ENCODE peak calls at places on chromosome 2, in nine cellular contexts. One of them, this sample, is unnamed. For H3K4me1, the result is how much of the 10 kb centered on the place peaks cover.

GRCh38 chr2:97701851-97702465 is 11.4 kb upstream of the ZAP70 start:
- DNase-seq in right cardiac atrium: no peak
- DNase-seq in fibroblast of lung: no peak
- DNase-seq in IMR-90: no peak
- DNase-seq in MM.1S: no peak
- DNase-seq in colonic mucosa: no peak
- DNase-seq in Panc1: no peak
- DNase-seq in GM23248: no peak
- DNase-seq in psoas muscle: no peak
- DNase-seq in this sample: no peak

GRCh38 chr2:43034921-43035320 is 191.5 kb downstream of the ZFP36L2 start:
- DNase-seq in right cardiac atrium: no peak
- DNase-seq in fibroblast of lung: no peak
- DNase-seq in IMR-90: no peak
- DNase-seq in MM.1S: no peak
- DNase-seq in colonic mucosa: no peak
- DNase-seq in Panc1: no peak
- DNase-seq in GM23248: no peak
- DNase-seq in psoas muscle: no peak
- DNase-seq in this sample: no peak

GRCh38 chr2:64651590-64651989 is 2.1 kb downstream of the SERTAD2 start:
- DNase-seq in right cardiac atrium: no peak
- DNase-seq in fibroblast of lung: no peak
- DNase-seq in IMR-90: no peak
- DNase-seq in MM.1S: no peak
- DNase-seq in colonic mucosa: no peak
- DNase-seq in Panc1: no peak
- DNase-seq in GM23248: no peak
- DNase-seq in psoas muscle: no peak
- DNase-seq in this sample: no peak

GRCh38 chr2:240134956-240135520 is 1.1 kb downstream of the COPS9 start:
- DNase-seq in right cardiac atrium: no peak
- DNase-seq in fibroblast of lung: no peak
- DNase-seq in IMR-90: no peak
- DNase-seq in MM.1S: no peak
- DNase-seq in colonic mucosa: no peak
- DNase-seq in Panc1: no peak
- DNase-seq in GM23248: no peak
- DNase-seq in psoas muscle: no peak
- DNase-seq in this sample: no peak

GRCh38 chr2:235160281-235160805 is 208.5 kb downstream of the SH3BP4 start:
- DNase-seq in right cardiac atrium: no peak
- DNase-seq in fibroblast of lung: no peak
- DNase-seq in IMR-90: no peak
- DNase-seq in MM.1S: no peak
- DNase-seq in colonic mucosa: no peak
- DNase-seq in Panc1: no peak
- DNase-seq in GM23248: peak
- DNase-seq in psoas muscle: no peak
- DNase-seq in this sample: no peak

GRCh38 chr2:142825861-142826260 is 51.6 kb upstream of the KYNU start:
- DNase-seq in right cardiac atrium: no peak
- DNase-seq in fibroblast of lung: peak
- DNase-seq in IMR-90: no peak
- DNase-seq in MM.1S: no peak
- DNase-seq in colonic mucosa: no peak
- DNase-seq in Panc1: no peak
- DNase-seq in GM23248: peak
- DNase-seq in psoas muscle: no peak
- DNase-seq in this sample: peak

GRCh38 chr2:174573621-174574081 is 24.0 kb downstream of the WIPF1 start:
- DNase-seq in right cardiac atrium: peak
- DNase-seq in fibroblast of lung: no peak
- DNase-seq in IMR-90: no peak
- DNase-seq in MM.1S: no peak
- DNase-seq in colonic mucosa: no peak
- DNase-seq in Panc1: no peak
- DNase-seq in GM23248: no peak
- DNase-seq in psoas muscle: no peak
- DNase-seq in this sample: peak

GRCh38 chr2:45888641-45889040 is 237.2 kb downstream of the PRKCE start:
- DNase-seq in right cardiac atrium: no peak
- DNase-seq in fibroblast of lung: no peak
- DNase-seq in IMR-90: no peak
- DNase-seq in MM.1S: no peak
- DNase-seq in colonic mucosa: no peak
- DNase-seq in Panc1: no peak
- DNase-seq in GM23248: no peak
- DNase-seq in psoas muscle: no peak
- DNase-seq in this sample: no peak

GRCh38 chr2:201074996-201075395 is 3.2 kb downstream of the NDUFB3 start:
- DNase-seq in right cardiac atrium: no peak
- DNase-seq in fibroblast of lung: no peak
- DNase-seq in IMR-90: no peak
- DNase-seq in MM.1S: no peak
- DNase-seq in colonic mucosa: peak
- DNase-seq in Panc1: no peak
- DNase-seq in GM23248: no peak
- DNase-seq in psoas muscle: no peak
- DNase-seq in this sample: no peak

GRCh38 chr2:195533771-195534642 is 123.0 kb upstream of the SLC39A10 start:
- DNase-seq in right cardiac atrium: peak
- DNase-seq in fibroblast of lung: peak
- DNase-seq in IMR-90: peak
- DNase-seq in MM.1S: no peak
- DNase-seq in colonic mucosa: no peak
- DNase-seq in Panc1: no peak
- DNase-seq in GM23248: peak
- DNase-seq in psoas muscle: peak
- DNase-seq in this sample: peak

GRCh38 chr2:109379507-109379906 is 234.3 kb downstream of the SEPTIN10 start:
- DNase-seq in right cardiac atrium: no peak
- DNase-seq in fibroblast of lung: no peak
- DNase-seq in IMR-90: no peak
- DNase-seq in MM.1S: no peak
- DNase-seq in colonic mucosa: peak
- DNase-seq in Panc1: no peak
- DNase-seq in GM23248: no peak
- DNase-seq in psoas muscle: no peak
- DNase-seq in this sample: no peak

GRCh38 chr2:80086831-80087230 is 217.7 kb downstream of the LRRTM1 start:
- DNase-seq in right cardiac atrium: no peak
- DNase-seq in fibroblast of lung: peak
- DNase-seq in IMR-90: peak
- DNase-seq in MM.1S: no peak
- DNase-seq in colonic mucosa: no peak
- DNase-seq in Panc1: no peak
- DNase-seq in GM23248: peak
- DNase-seq in psoas muscle: no peak
- DNase-seq in this sample: peak

GRCh38 chr2:159035790-159036411 is 67.5 kb downstream of the TANC1 start:
- DNase-seq in right cardiac atrium: no peak
- DNase-seq in fibroblast of lung: peak
- DNase-seq in IMR-90: peak
- DNase-seq in MM.1S: peak
- DNase-seq in colonic mucosa: peak
- DNase-seq in Panc1: no peak
- DNase-seq in GM23248: peak
- DNase-seq in psoas muscle: no peak
- DNase-seq in this sample: peak

GRCh38 chr2:9336209-9336533 is 87.2 kb downstream of the ITGB1BP1 start:
- DNase-seq in right cardiac atrium: no peak
- DNase-seq in fibroblast of lung: peak
- DNase-seq in IMR-90: peak
- DNase-seq in MM.1S: no peak
- DNase-seq in colonic mucosa: no peak
- DNase-seq in Panc1: no peak
- DNase-seq in GM23248: no peak
- DNase-seq in psoas muscle: no peak
- DNase-seq in this sample: no peak

GRCh38 chr2:9334722-9335121 is 88.6 kb downstream of the ITGB1BP1 start:
- DNase-seq in right cardiac atrium: no peak
- DNase-seq in fibroblast of lung: no peak
- DNase-seq in IMR-90: no peak
- DNase-seq in MM.1S: no peak
- DNase-seq in colonic mucosa: no peak
- DNase-seq in Panc1: no peak
- DNase-seq in GM23248: no peak
- DNase-seq in psoas muscle: no peak
- DNase-seq in this sample: no peak

GRCh38 chr2:9335322-9335754 is 88.0 kb downstream of the ITGB1BP1 start:
- DNase-seq in right cardiac atrium: no peak
- DNase-seq in fibroblast of lung: no peak
- DNase-seq in IMR-90: no peak
- DNase-seq in MM.1S: no peak
- DNase-seq in colonic mucosa: peak
- DNase-seq in Panc1: no peak
- DNase-seq in GM23248: no peak
- DNase-seq in psoas muscle: no peak
- DNase-seq in this sample: no peak

GRCh38 chr2:9336534-9337354 is 86.6 kb downstream of the ITGB1BP1 start:
- DNase-seq in right cardiac atrium: peak
- DNase-seq in fibroblast of lung: peak
- DNase-seq in IMR-90: peak
- DNase-seq in MM.1S: no peak
- DNase-seq in colonic mucosa: peak
- DNase-seq in Panc1: no peak
- DNase-seq in GM23248: peak
- DNase-seq in psoas muscle: no peak
- DNase-seq in this sample: peak

GRCh38 chr2:9337901-9338300 is 85.4 kb downstream of the ITGB1BP1 start:
- DNase-seq in right cardiac atrium: no peak
- DNase-seq in fibroblast of lung: no peak
- DNase-seq in IMR-90: no peak
- DNase-seq in MM.1S: no peak
- DNase-seq in colonic mucosa: no peak
- DNase-seq in Panc1: no peak
- DNase-seq in GM23248: no peak
- DNase-seq in psoas muscle: no peak
- DNase-seq in this sample: no peak
- H3K4me1 ChIP-seq in right cardiac atrium: under half
- H3K4me1 ChIP-seq in fibroblast of lung: under half
- H3K4me1 ChIP-seq in IMR-90: under half
- H3K4me1 ChIP-seq in MM.1S: under half
- H3K4me1 ChIP-seq in colonic mucosa: under half
- H3K4me1 ChIP-seq in Panc1: under half
- H3K4me1 ChIP-seq in GM23248: under half
- H3K4me1 ChIP-seq in psoas muscle: under half
- H3K4me1 ChIP-seq in this sample: under half

GRCh38 chr2:207253946-207254345 is 88.2 kb upstream of the KLF7 start:
- DNase-seq in right cardiac atrium: no peak
- DNase-seq in fibroblast of lung: peak
- DNase-seq in IMR-90: peak
- DNase-seq in MM.1S: no peak
- DNase-seq in colonic mucosa: no peak
- DNase-seq in Panc1: no peak
- DNase-seq in GM23248: peak
- DNase-seq in psoas muscle: no peak
- DNase-seq in this sample: peak

GRCh38 chr2:207252979-207253640 is 87.4 kb upstream of the KLF7 start:
- DNase-seq in right cardiac atrium: no peak
- DNase-seq in fibroblast of lung: no peak
- DNase-seq in IMR-90: peak
- DNase-seq in MM.1S: no peak
- DNase-seq in colonic mucosa: no peak
- DNase-seq in Panc1: no peak
- DNase-seq in GM23248: peak
- DNase-seq in psoas muscle: no peak
- DNase-seq in this sample: no peak

GRCh38 chr2:207251022-207251421 is 85.3 kb upstream of the KLF7 start:
- DNase-seq in right cardiac atrium: no peak
- DNase-seq in fibroblast of lung: no peak
- DNase-seq in IMR-90: no peak
- DNase-seq in MM.1S: no peak
- DNase-seq in colonic mucosa: no peak
- DNase-seq in Panc1: no peak
- DNase-seq in GM23248: peak
- DNase-seq in psoas muscle: no peak
- DNase-seq in this sample: no peak

GRCh38 chr2:207251573-207252192 is 85.9 kb upstream of the KLF7 start:
- DNase-seq in right cardiac atrium: no peak
- DNase-seq in fibroblast of lung: no peak
- DNase-seq in IMR-90: peak
- DNase-seq in MM.1S: no peak
- DNase-seq in colonic mucosa: no peak
- DNase-seq in Panc1: no peak
- DNase-seq in GM23248: peak
- DNase-seq in psoas muscle: no peak
- DNase-seq in this sample: no peak

GRCh38 chr2:207252416-207252815 is 86.7 kb upstream of the KLF7 start:
- DNase-seq in right cardiac atrium: no peak
- DNase-seq in fibroblast of lung: no peak
- DNase-seq in IMR-90: no peak
- DNase-seq in MM.1S: no peak
- DNase-seq in colonic mucosa: no peak
- DNase-seq in Panc1: no peak
- DNase-seq in GM23248: no peak
- DNase-seq in psoas muscle: no peak
- DNase-seq in this sample: no peak
- H3K4me1 ChIP-seq in right cardiac atrium: under half
- H3K4me1 ChIP-seq in fibroblast of lung: under half
- H3K4me1 ChIP-seq in IMR-90: under half
- H3K4me1 ChIP-seq in MM.1S: under half
- H3K4me1 ChIP-seq in colonic mucosa: under half
- H3K4me1 ChIP-seq in Panc1: under half
- H3K4me1 ChIP-seq in GM23248: half or more
- H3K4me1 ChIP-seq in psoas muscle: under half
- H3K4me1 ChIP-seq in this sample: half or more

DNA sequence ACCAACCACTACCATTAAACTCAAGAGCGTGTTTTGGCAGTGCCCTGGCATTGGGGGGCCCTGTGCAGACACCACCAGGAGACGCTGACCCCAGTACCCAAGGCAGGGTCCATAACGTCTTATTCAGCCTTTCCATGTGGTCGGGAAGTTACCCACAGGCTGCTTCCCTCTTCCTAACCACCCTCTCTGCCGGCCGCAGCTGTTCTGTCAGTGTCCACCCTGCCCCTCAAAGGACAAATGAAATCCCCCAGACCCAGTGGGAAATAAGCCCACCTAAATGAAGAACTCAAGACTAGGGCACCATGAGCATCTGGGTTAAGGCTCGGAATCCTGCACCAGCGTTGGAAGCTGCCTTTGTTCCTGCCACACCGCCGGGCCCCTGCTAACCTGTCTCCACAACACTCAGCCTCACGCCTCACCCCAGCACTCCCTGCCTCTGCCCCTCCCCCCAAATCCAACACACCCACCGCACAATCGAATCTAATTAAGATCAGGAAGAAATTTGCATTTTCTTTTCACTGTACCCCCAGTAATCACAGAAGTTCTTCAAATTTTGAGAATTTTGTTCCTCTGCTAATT is 21.7 kb downstream of the BCL11A start:
- DNase-seq in right cardiac atrium: no peak
- DNase-seq in fibroblast of lung: no peak
- DNase-seq in IMR-90: no peak
- DNase-seq in MM.1S: no peak
- DNase-seq in colonic mucosa: peak
- DNase-seq in Panc1: no peak
- DNase-seq in GM23248: no peak
- DNase-seq in psoas muscle: no peak
- DNase-seq in this sample: peak
- H3K4me1 ChIP-seq in right cardiac atrium: under half
- H3K4me1 ChIP-seq in fibroblast of lung: under half
- H3K4me1 ChIP-seq in IMR-90: under half
- H3K4me1 ChIP-seq in MM.1S: under half
- H3K4me1 ChIP-seq in colonic mucosa: under half
- H3K4me1 ChIP-seq in Panc1: under half
- H3K4me1 ChIP-seq in GM23248: under half
- H3K4me1 ChIP-seq in psoas muscle: under half
- H3K4me1 ChIP-seq in this sample: half or more

GRCh38 chr2:134669731-134670669 is 48.8 kb downstream of the TMEM163 start:
- DNase-seq in right cardiac atrium: no peak
- DNase-seq in fibroblast of lung: no peak
- DNase-seq in IMR-90: no peak
- DNase-seq in MM.1S: no peak
- DNase-seq in colonic mucosa: no peak
- DNase-seq in Panc1: no peak
- DNase-seq in GM23248: no peak
- DNase-seq in psoas muscle: no peak
- DNase-seq in this sample: no peak
- H3K4me1 ChIP-seq in right cardiac atrium: under half
- H3K4me1 ChIP-seq in fibroblast of lung: under half
- H3K4me1 ChIP-seq in IMR-90: under half
- H3K4me1 ChIP-seq in MM.1S: under half
- H3K4me1 ChIP-seq in colonic mucosa: under half
- H3K4me1 ChIP-seq in Panc1: under half
- H3K4me1 ChIP-seq in GM23248: under half
- H3K4me1 ChIP-seq in psoas muscle: under half
- H3K4me1 ChIP-seq in this sample: under half

This sample was measured in foreskin keratinocyte.